ENCODE peak calls at places on chromosomes 1 and 21, in nine cellular contexts. H, B, Y, L, C, S, E, R and X are unnamed samples.

GRCh38 chr1:153742411-153743142 is 14.7 kb downstream of the INTS3 start:
- DNase-seq in R (no peak), B (peak; percentile 71), S (peak; percentile 80), Y (peak; percentile 37), E (no peak), C (no peak), H (no peak), L (peak; percentile 56), X (no peak)

GRCh38 chr1:67687649-67688048 is 2.6 kb downstream of the GADD45A start:
- DNase-seq in C (no peak), S (no peak), Y (peak; percentile 80), B (no peak), E (no peak), R (no peak), H (no peak), L (peak; percentile 83), X (peak; percentile 60)

GRCh38 chr1:209590405-209590804 is 6.9 kb downstream of the CAMK1G start:
- DNase-seq in Y (no peak), S (peak; percentile 87), L (no peak), C (no peak), R (no peak), E (peak; percentile 72), H (no peak), B (no peak), X (no peak)

GRCh38 chr1:62439652-62440371 is 3.0 kb downstream of the USP1 start:
- DNase-seq in L (peak; percentile 30), S (no peak), C (no peak), H (no peak), B (no peak), Y (no peak), E (no peak), R (no peak), X (no peak)

GRCh38 chr1:235261243-235261642 is 66.7 kb downstream of the ARID4B start:
- DNase-seq in S (no peak), L (no peak), E (no peak), C (no peak), B (no peak), H (no peak), R (no peak), Y (no peak), X (no peak)

GRCh38 chr1:89659322-89660061 is 26.6 kb downstream of the LRRC8C start:
- DNase-seq in S (no peak), L (no peak), H (no peak), B (no peak), C (no peak), Y (no peak), E (no peak), R (no peak), X (no peak)

GRCh38 chr1:54158071-54158470 is 5.3 kb upstream of the CDCP2 start:
- DNase-seq in E (no peak), B (peak; percentile 87), C (no peak), S (peak; percentile 53), Y (peak; percentile 22), H (no peak), R (no peak), L (no peak), X (no peak)

GRCh38 chr1:20486457-20487235 is 636 bp upstream of the CAMK2N1 start:
- DNase-seq in Y (peak; percentile 57), E (peak; percentile 89), L (peak; percentile 61), H (no peak), R (peak; percentile 85), S (peak; percentile 86), B (peak; percentile 76), C (no peak), X (no peak)

GRCh38 chr1:20552728-20553571 is 577 bp downstream of the FAM43B start:
- DNase-seq in S (peak; percentile 88), B (no peak), H (no peak), L (peak; percentile 11), R (peak; percentile 57), C (no peak), E (peak; percentile 75), Y (peak; percentile 20), X (no peak)

GRCh38 chr1:90387825-90388224 is 329.3 kb downstream of the BARHL2 start:
- DNase-seq in E (no peak), S (no peak), R (no peak), B (no peak), H (no peak), C (no peak), Y (no peak), L (no peak), X (no peak)

GRCh38 chr1:74161494-74161893 is 36.5 kb downstream of the LRRIQ3 start:
- DNase-seq in E (no peak), R (no peak), S (no peak), L (peak; percentile 87), Y (peak; percentile 43), H (no peak), B (no peak), C (no peak), X (no peak)

GRCh38 chr1:206729507-206729906 is 41.1 kb upstream of the IL19 start:
- DNase-seq in S (no peak), L (no peak), R (no peak), Y (no peak), E (no peak), C (no peak), B (no peak), H (no peak), X (no peak)

GRCh38 chr1:208615356-208615755 is 371.2 kb upstream of the PLXNA2 start:
- DNase-seq in C (no peak), H (no peak), S (no peak), B (no peak), R (no peak), L (no peak), E (no peak), Y (no peak), X (no peak)

GRCh38 chr21:42348762-42349161 is 2.0 kb downstream of the TFF2 start:
- DNase-seq in S (no peak), L (no peak), E (no peak), H (no peak), Y (no peak), C (no peak), R (no peak), B (no peak), X (no peak)
- H3K4me3 ChIP-seq in S (no peak overlapping the region), L (no peak overlapping the region), E (no peak overlapping the region), H (no peak overlapping the region), Y (no peak overlapping the region), C (no peak overlapping the region), R (no peak overlapping the region), B (no peak overlapping the region), X (no peak overlapping the region)

DNA sequence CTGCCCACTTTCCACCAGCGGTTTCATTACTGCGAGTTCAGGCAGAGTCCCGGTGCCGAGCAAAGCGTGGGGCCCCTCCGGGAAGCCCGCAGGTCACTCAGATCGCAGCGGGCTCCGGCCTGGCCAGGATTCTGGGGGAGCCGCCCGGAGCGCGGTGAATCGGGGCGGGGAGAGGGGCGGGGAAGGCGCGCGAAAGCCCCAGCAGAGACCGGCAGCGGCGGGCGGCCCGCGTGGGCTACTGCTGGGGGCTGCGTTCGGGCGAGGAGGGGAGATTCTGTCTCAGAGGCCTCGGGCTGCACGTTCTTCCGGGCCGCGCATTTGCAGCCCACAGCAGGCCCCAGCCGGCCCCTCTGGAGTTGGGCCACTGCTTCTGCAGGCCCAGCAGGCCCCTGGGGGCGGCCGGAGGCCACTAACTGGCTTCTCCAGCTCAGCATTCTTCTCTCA is 64.7 kb downstream of the SCCPDH start:
- DNase-seq in E (no peak), L (no peak), S (peak; percentile 91), C (no peak), Y (no peak), H (no peak), R (no peak), B (no peak), X (no peak)
- H3K4me3 ChIP-seq in E (no peak overlapping the region), L (no peak overlapping the region), S (peak overlapping the region; percentile 55), C (no peak overlapping the region), Y (peak overlapping the region; percentile 4), H (no peak overlapping the region), R (peak overlapping the region; percentile 52), B (no peak overlapping the region), X (peak overlapping the region; percentile 30)

GRCh38 chr1:151147685-151148084 is 1.3 kb upstream of the SEMA6C start:
- DNase-seq in H (no peak), B (no peak), L (no peak), E (no peak), C (no peak), R (no peak), Y (no peak), S (no peak), X (no peak)

GRCh38 chr1:151146072-151146415 is 387 bp downstream of the SEMA6C start:
- DNase-seq in E (peak; percentile 52), H (no peak), Y (no peak), R (no peak), L (no peak), S (peak; percentile 80), C (no peak), B (no peak), X (no peak)

GRCh38 chr1:151145158-151146071 is 1.0 kb downstream of the SEMA6C start:
- DNase-seq in C (no peak), L (no peak), H (no peak), B (no peak), R (peak; percentile 79), Y (no peak), S (no peak), E (peak; percentile 64), X (no peak)

GRCh38 chr1:151146416-151147131 is at the start of gene SEMA6C:
- DNase-seq in L (peak; percentile 86), R (peak; percentile 98), E (peak; percentile 96), H (peak; percentile 82), Y (peak; percentile 91), S (peak; percentile 98), B (peak; percentile 94), C (peak; percentile 92), X (peak; percentile 69)

GRCh38 chr1:151147132-151147503 is 687 bp upstream of the SEMA6C start:
- DNase-seq in H (no peak), S (no peak), R (no peak), C (no peak), B (no peak), L (peak; percentile 9), Y (no peak), E (no peak), X (no peak)
- H3K4me3 ChIP-seq in H (peak overlapping the region; percentile 81), S (peak overlapping the region; percentile 83), R (peak overlapping the region; percentile 76), C (peak overlapping the region; percentile 96), B (no peak overlapping the region), L (peak overlapping the region; percentile 47), Y (peak overlapping the region; percentile 61), E (peak overlapping the region; percentile 70), X (peak overlapping the region; percentile 68)

DNA sequence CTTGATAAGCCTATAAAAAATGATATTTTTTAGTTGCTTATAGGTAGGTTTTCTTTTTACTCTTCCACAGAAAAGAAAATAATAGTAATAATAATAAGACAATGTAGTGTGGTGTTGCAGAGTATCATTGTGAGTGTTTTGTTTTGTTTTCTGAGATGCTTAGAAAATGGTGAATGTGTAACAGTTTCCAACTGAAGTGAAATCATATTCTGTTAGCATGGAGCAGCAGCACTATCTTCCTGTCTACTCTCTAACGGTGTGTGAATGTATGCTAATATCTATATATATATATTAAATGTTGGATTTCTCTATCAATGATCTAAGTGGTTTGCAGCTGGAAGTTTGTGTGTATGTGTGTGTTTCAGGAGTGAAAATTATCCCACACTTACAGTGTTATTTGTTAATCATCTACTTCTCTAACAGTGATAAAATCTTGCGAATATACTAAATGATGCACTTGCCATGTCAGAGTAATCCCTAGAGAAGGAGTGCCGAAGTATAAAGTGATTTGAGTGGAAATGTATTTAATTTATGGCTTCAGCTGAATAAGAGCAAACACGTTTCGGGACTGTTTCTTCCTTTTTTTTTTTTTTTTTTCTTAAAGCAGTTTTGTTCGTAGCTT is 362 bp downstream of the SAMD13 start:
- DNase-seq in S (no peak), L (no peak), B (no peak), E (no peak), H (no peak), C (no peak), Y (no peak), R (no peak), X (no peak)
- H3K4me3 ChIP-seq in S (peak overlapping the region; percentile 54), L (no peak overlapping the region), B (no peak overlapping the region), E (peak overlapping the region; percentile 47), H (peak overlapping the region; percentile 30), C (no peak overlapping the region), Y (peak overlapping the region; percentile 10), R (peak overlapping the region; percentile 96), X (no peak overlapping the region)

GRCh38 chr1:118563969-118564951 is 379.2 kb upstream of the SPAG17 start:
- DNase-seq in Y (no peak), C (no peak), L (no peak), S (no peak), E (no peak), R (no peak), B (no peak), H (no peak), X (peak; percentile 9)
- H3K4me3 ChIP-seq in Y (no peak overlapping the region), C (no peak overlapping the region), L (no peak overlapping the region), S (no peak overlapping the region), E (no peak overlapping the region), R (no peak overlapping the region), B (no peak overlapping the region), H (no peak overlapping the region), X (no peak overlapping the region)